ENCODE peak calls at places on chromosome 2, in seven cellular contexts. One of them, this sample, is unnamed.

GRCh38 chr2:55054076-55054475 is 3.8 kb upstream of the RTN4 start:
- DNase-seq in cardiac muscle cell: no peak
- DNase-seq in right atrium auricular region: no peak
- DNase-seq in cardiac fibroblast: no peak
- DNase-seq in A549: no peak
- DNase-seq in small intestine: no peak
- DNase-seq in neuronal stem cell: no peak
- DNase-seq in this sample: peak; percentile 85

GRCh38 chr2:210054696-210055095 is 52.3 kb downstream of the RPE start:
- DNase-seq in cardiac muscle cell: no peak
- DNase-seq in right atrium auricular region: no peak
- DNase-seq in cardiac fibroblast: no peak
- DNase-seq in A549: no peak
- DNase-seq in small intestine: no peak
- DNase-seq in neuronal stem cell: no peak
- DNase-seq in this sample: no peak

GRCh38 chr2:143246815-143247744 is 117.9 kb downstream of the ARHGAP15 start:
- DNase-seq in cardiac muscle cell: no peak
- DNase-seq in right atrium auricular region: no peak
- DNase-seq in cardiac fibroblast: no peak
- DNase-seq in A549: no peak
- DNase-seq in small intestine: no peak
- DNase-seq in neuronal stem cell: no peak
- DNase-seq in this sample: no peak

GRCh38 chr2:86226780-86227520 is 27.7 kb downstream of the MRPL35 start:
- DNase-seq in cardiac muscle cell: no peak
- DNase-seq in right atrium auricular region: no peak
- DNase-seq in cardiac fibroblast: no peak
- DNase-seq in A549: no peak
- DNase-seq in small intestine: no peak
- DNase-seq in neuronal stem cell: no peak
- DNase-seq in this sample: no peak

GRCh38 chr2:191366199-191366598 is 121.0 kb downstream of the MYO1B start:
- DNase-seq in cardiac muscle cell: no peak
- DNase-seq in right atrium auricular region: no peak
- DNase-seq in cardiac fibroblast: peak; percentile 74
- DNase-seq in A549: no peak
- DNase-seq in small intestine: no peak
- DNase-seq in neuronal stem cell: no peak
- DNase-seq in this sample: no peak

GRCh38 chr2:104788721-104789446 is 65.0 kb upstream of the POU3F3 start:
- DNase-seq in cardiac muscle cell: no peak
- DNase-seq in right atrium auricular region: no peak
- DNase-seq in cardiac fibroblast: no peak
- DNase-seq in A549: no peak
- DNase-seq in small intestine: no peak
- DNase-seq in neuronal stem cell: peak; percentile 63
- DNase-seq in this sample: no peak

GRCh38 chr2:241817126-241817820 is 8.3 kb downstream of the NEU4 start:
- DNase-seq in cardiac muscle cell: no peak
- DNase-seq in right atrium auricular region: peak; percentile 57
- DNase-seq in cardiac fibroblast: no peak
- DNase-seq in A549: no peak
- DNase-seq in small intestine: no peak
- DNase-seq in neuronal stem cell: no peak
- DNase-seq in this sample: no peak

GRCh38 chr2:98771771-98772521 is 41.0 kb upstream of the MGAT4A start:
- DNase-seq in cardiac muscle cell: no peak
- DNase-seq in right atrium auricular region: no peak
- DNase-seq in cardiac fibroblast: peak; percentile 72
- DNase-seq in A549: no peak
- DNase-seq in small intestine: peak; percentile 42
- DNase-seq in neuronal stem cell: no peak
- DNase-seq in this sample: peak; percentile 93

GRCh38 chr2:215430528-215431187 is 5.2 kb downstream of the FN1 start:
- DNase-seq in cardiac muscle cell: peak; percentile 33
- DNase-seq in right atrium auricular region: no peak
- DNase-seq in cardiac fibroblast: peak; percentile 77
- DNase-seq in A549: no peak
- DNase-seq in small intestine: no peak
- DNase-seq in neuronal stem cell: no peak
- DNase-seq in this sample: no peak

GRCh38 chr2:26169681-26170414 is 3.0 kb upstream of the GAREM2 start:
- DNase-seq in cardiac muscle cell: no peak
- DNase-seq in right atrium auricular region: no peak
- DNase-seq in cardiac fibroblast: no peak
- DNase-seq in A549: no peak
- DNase-seq in small intestine: no peak
- DNase-seq in neuronal stem cell: no peak
- DNase-seq in this sample: no peak

GRCh38 chr2:214569419-214570035 is 158.7 kb downstream of the VWC2L start:
- DNase-seq in cardiac muscle cell: no peak
- DNase-seq in right atrium auricular region: no peak
- DNase-seq in cardiac fibroblast: no peak
- DNase-seq in A549: no peak
- DNase-seq in small intestine: no peak
- DNase-seq in neuronal stem cell: no peak
- DNase-seq in this sample: no peak

DNA sequence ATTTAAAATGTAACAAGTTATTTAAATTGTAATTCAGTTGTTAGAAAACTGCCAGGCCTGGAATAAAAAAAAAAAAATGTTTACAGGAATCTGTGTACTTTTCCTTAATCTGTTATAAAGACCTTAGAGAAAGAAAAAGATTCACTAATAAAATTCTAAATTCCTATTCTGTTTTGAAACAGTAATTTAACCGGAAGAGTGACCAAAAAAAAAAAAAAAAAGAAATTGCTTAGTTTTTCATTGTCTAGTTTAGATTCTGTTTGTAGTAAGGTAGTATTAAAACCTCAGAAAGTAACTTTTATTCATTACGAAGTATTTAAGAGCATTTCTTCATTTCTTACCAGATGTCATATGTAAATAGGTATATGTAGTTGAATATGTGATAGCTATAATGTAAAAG is 2.5 kb downstream of the REL start:
- DNase-seq in cardiac muscle cell: no peak
- DNase-seq in right atrium auricular region: no peak
- DNase-seq in cardiac fibroblast: no peak
- DNase-seq in A549: no peak
- DNase-seq in small intestine: no peak
- DNase-seq in neuronal stem cell: no peak
- DNase-seq in this sample: no peak
- H3K4me3 ChIP-seq in cardiac muscle cell: peak overlapping the region; percentile 48
- H3K4me3 ChIP-seq in right atrium auricular region: no peak overlapping the region
- H3K4me3 ChIP-seq in cardiac fibroblast: no peak overlapping the region
- H3K4me3 ChIP-seq in A549: peak overlapping the region; percentile 67
- H3K4me3 ChIP-seq in small intestine: no peak overlapping the region
- H3K4me3 ChIP-seq in neuronal stem cell: no peak overlapping the region
- H3K4me3 ChIP-seq in this sample: no peak overlapping the region

GRCh38 chr2:28293416-28293815 is 99.2 kb upstream of the FOSL2 start:
- DNase-seq in cardiac muscle cell: no peak
- DNase-seq in right atrium auricular region: no peak
- DNase-seq in cardiac fibroblast: no peak
- DNase-seq in A549: no peak
- DNase-seq in small intestine: no peak
- DNase-seq in neuronal stem cell: no peak
- DNase-seq in this sample: no peak

GRCh38 chr2:28288620-28289019 is 104.0 kb upstream of the FOSL2 start:
- DNase-seq in cardiac muscle cell: no peak
- DNase-seq in right atrium auricular region: no peak
- DNase-seq in cardiac fibroblast: no peak
- DNase-seq in A549: no peak
- DNase-seq in small intestine: no peak
- DNase-seq in neuronal stem cell: no peak
- DNase-seq in this sample: no peak

GRCh38 chr2:28292491-28292890 is 100.2 kb upstream of the FOSL2 start:
- DNase-seq in cardiac muscle cell: no peak
- DNase-seq in right atrium auricular region: no peak
- DNase-seq in cardiac fibroblast: peak; percentile 29
- DNase-seq in A549: no peak
- DNase-seq in small intestine: no peak
- DNase-seq in neuronal stem cell: no peak
- DNase-seq in this sample: no peak

GRCh38 chr2:28294451-28294850 is 98.2 kb upstream of the FOSL2 start:
- DNase-seq in cardiac muscle cell: no peak
- DNase-seq in right atrium auricular region: no peak
- DNase-seq in cardiac fibroblast: no peak
- DNase-seq in A549: no peak
- DNase-seq in small intestine: no peak
- DNase-seq in neuronal stem cell: no peak
- DNase-seq in this sample: no peak

DNA sequence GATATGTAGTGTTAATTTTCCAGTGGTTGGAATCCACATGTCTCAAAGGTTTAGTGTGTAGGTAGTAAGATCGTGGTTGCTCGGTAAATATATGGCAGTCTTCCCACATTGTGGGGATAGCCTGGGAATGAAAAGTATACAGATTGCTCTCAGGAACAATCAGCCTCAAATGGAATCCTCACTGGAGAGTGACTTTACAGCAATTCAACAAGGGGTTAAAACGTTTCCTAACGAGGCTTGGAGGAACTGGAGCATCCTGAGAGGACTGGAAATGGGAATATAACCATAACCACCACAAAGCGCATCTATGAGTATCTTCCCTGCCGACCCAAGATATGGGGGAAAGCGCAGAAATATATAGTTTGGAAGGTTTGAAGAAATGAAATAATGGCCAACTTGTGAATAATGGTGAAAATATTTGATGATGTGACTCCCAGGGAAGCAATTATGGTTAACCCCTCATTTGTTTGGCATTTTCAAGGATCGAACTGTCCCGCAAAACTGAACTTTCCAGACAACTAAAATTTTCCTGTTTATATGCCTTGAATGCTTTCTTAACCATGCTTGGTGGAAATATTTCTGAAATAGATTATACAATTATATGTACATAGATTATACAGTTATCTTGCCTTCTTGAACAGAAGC is 100.7 kb upstream of the FOSL2 start:
- DNase-seq in cardiac muscle cell: no peak
- DNase-seq in right atrium auricular region: no peak
- DNase-seq in cardiac fibroblast: peak; percentile 19
- DNase-seq in A549: no peak
- DNase-seq in small intestine: no peak
- DNase-seq in neuronal stem cell: no peak
- DNase-seq in this sample: no peak
- H3K4me3 ChIP-seq in cardiac muscle cell: no peak overlapping the region
- H3K4me3 ChIP-seq in right atrium auricular region: no peak overlapping the region
- H3K4me3 ChIP-seq in cardiac fibroblast: no peak overlapping the region
- H3K4me3 ChIP-seq in A549: no peak overlapping the region
- H3K4me3 ChIP-seq in small intestine: no peak overlapping the region
- H3K4me3 ChIP-seq in neuronal stem cell: no peak overlapping the region
- H3K4me3 ChIP-seq in this sample: no peak overlapping the region

DNA sequence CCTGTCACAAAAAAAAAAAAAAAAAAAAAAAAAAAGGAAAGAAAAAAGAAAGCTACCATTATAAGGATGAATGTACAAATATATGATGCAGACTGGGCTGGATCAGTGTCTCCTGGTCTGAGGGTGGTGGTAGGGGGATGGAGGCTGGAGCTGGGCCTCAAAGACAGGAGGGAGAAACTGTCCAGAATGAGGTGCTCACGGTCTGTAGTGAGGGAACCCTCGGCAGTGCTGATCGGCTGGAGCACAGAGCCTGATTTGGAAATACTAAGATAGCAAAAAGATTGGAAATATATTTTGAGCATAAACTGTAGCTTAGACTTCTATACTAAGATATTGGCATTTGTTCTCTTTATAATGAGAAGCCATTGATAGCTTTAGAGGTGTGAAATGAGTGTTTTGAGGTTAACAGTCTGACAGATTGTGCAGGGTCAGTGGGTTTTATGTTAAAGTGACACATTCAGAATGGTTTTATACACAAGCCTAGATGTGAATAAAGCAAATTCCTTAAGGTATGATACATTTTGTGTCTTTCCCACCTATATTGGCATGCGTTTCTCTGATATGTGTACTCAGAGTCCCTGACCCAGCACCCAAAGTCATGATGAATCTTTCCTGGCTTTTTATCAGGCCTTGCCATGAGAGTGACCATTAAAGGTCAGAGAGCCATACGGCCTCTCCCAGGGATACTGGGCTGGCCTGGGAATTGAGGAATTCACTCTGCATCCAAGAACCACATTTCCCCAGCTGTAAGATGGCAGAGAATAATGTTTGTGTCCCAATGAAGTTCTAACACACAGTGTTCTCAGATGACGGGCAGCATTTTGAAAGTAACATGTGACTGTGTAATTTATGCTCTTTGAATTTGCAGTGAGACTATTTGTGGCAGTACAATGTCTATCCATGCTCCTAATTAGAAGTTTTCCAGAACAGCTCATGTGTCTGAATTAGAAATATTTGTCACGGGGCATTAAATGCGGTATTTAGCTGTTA is 7.7 kb upstream of the SLC3A1 start:
- DNase-seq in cardiac muscle cell: peak; percentile 4
- DNase-seq in right atrium auricular region: no peak
- DNase-seq in cardiac fibroblast: peak; percentile 71
- DNase-seq in A549: no peak
- DNase-seq in small intestine: no peak
- DNase-seq in neuronal stem cell: no peak
- DNase-seq in this sample: no peak
- H3K4me3 ChIP-seq in cardiac muscle cell: no peak overlapping the region
- H3K4me3 ChIP-seq in right atrium auricular region: no peak overlapping the region
- H3K4me3 ChIP-seq in cardiac fibroblast: no peak overlapping the region
- H3K4me3 ChIP-seq in A549: no peak overlapping the region
- H3K4me3 ChIP-seq in small intestine: no peak overlapping the region
- H3K4me3 ChIP-seq in neuronal stem cell: no peak overlapping the region
- H3K4me3 ChIP-seq in this sample: no peak overlapping the region

DNA sequence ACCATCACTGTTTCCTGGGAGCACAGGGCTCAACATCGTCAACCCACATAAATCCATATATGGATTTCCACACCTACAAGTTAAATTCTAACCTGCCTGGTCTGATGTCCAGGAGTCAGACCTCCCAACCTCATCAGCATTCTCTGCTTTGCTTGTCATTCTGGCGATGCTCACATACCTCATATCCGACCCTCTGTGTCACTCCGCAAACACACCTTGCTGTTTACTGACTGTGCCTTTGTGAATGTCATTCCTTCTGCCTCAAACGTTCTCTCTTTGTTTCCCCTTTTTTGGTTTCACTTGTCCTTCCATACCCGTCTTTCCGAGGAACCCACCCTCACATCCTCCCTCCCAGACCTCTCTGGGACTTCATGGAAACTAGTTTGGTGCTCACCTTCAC is 187.1 kb downstream of the ACTR3 start:
- DNase-seq in cardiac muscle cell: no peak
- DNase-seq in right atrium auricular region: no peak
- DNase-seq in cardiac fibroblast: no peak
- DNase-seq in A549: no peak
- DNase-seq in small intestine: no peak
- DNase-seq in neuronal stem cell: no peak
- DNase-seq in this sample: no peak
- H3K4me3 ChIP-seq in cardiac muscle cell: no peak overlapping the region
- H3K4me3 ChIP-seq in right atrium auricular region: no peak overlapping the region
- H3K4me3 ChIP-seq in cardiac fibroblast: no peak overlapping the region
- H3K4me3 ChIP-seq in A549: no peak overlapping the region
- H3K4me3 ChIP-seq in small intestine: no peak overlapping the region
- H3K4me3 ChIP-seq in neuronal stem cell: no peak overlapping the region
- H3K4me3 ChIP-seq in this sample: no peak overlapping the region

GRCh38 chr2:23900133-23900926 is 26.6 kb downstream of the ATAD2B start:
- DNase-seq in cardiac muscle cell: no peak
- DNase-seq in right atrium auricular region: no peak
- DNase-seq in cardiac fibroblast: peak; percentile 71
- DNase-seq in A549: peak; percentile 54
- DNase-seq in small intestine: no peak
- DNase-seq in neuronal stem cell: no peak
- DNase-seq in this sample: no peak
- H3K4me3 ChIP-seq in cardiac muscle cell: no peak overlapping the region
- H3K4me3 ChIP-seq in right atrium auricular region: no peak overlapping the region
- H3K4me3 ChIP-seq in cardiac fibroblast: no peak overlapping the region
- H3K4me3 ChIP-seq in A549: peak overlapping the region; percentile 27
- H3K4me3 ChIP-seq in small intestine: no peak overlapping the region
- H3K4me3 ChIP-seq in neuronal stem cell: no peak overlapping the region
- H3K4me3 ChIP-seq in this sample: no peak overlapping the region

GRCh38 chr2:237488295-237488694 is 1.2 kb downstream of the MLPH start:
- DNase-seq in cardiac muscle cell: no peak
- DNase-seq in right atrium auricular region: no peak
- DNase-seq in cardiac fibroblast: no peak
- DNase-seq in A549: peak; percentile 80
- DNase-seq in small intestine: no peak
- DNase-seq in neuronal stem cell: no peak
- DNase-seq in this sample: no peak
- H3K4me3 ChIP-seq in cardiac muscle cell: no peak overlapping the region
- H3K4me3 ChIP-seq in right atrium auricular region: peak overlapping the region; percentile 61
- H3K4me3 ChIP-seq in cardiac fibroblast: no peak overlapping the region
- H3K4me3 ChIP-seq in A549: peak overlapping the region; percentile 86
- H3K4me3 ChIP-seq in small intestine: no peak overlapping the region
- H3K4me3 ChIP-seq in neuronal stem cell: no peak overlapping the region
- H3K4me3 ChIP-seq in this sample: no peak overlapping the region